ENCODE peak calls at places on chromosomes 16 and 17, in six cellular contexts. S is fibroblast of the aortic adventitia; Y is left lung; M is stimulated activated CD8-positive, alpha-beta memory T cell treated with anti-CD3 and anti-CD28 coated beads, Interleukin-4, amount 100 ng/mL, for 24 hours; L is aorta; U is HTR-8/SVneo. R is an unnamed sample.

GRCh38 chr17:67390006-67390645 is 13.0 kb downstream of the PITPNC1 start:
- DNase-seq in S (peak), Y (no peak), M (no peak), L (no peak), U (no peak), R (no peak)

GRCh38 chr16:57239089-57239488 is 6.0 kb upstream of the ARL2BP start:
- DNase-seq in S (no peak), Y (no peak), M (no peak), L (no peak), U (no peak), R (no peak)

GRCh38 chr16:2691491-2692248 is 9.3 kb downstream of the KCTD5 start:
- DNase-seq in S (no peak), Y (no peak), M (no peak), L (no peak), U (no peak), R (no peak)

GRCh38 chr16:58280846-58281301 is 14.0 kb downstream of the PRSS54 start:
- DNase-seq in S (no peak), Y (no peak), M (no peak), L (no peak), U (peak), R (no peak)

GRCh38 chr17:39793473-39793872 is 55.7 kb downstream of the GRB7 start:
- DNase-seq in S (no peak), Y (no peak), M (no peak), L (no peak), U (no peak), R (no peak)

GRCh38 chr16:55021595-55022475 is 91.2 kb downstream of the IRX5 start:
- DNase-seq in S (peak), Y (no peak), M (no peak), L (no peak), U (no peak), R (peak)

GRCh38 chr16:13397126-13397525 is 495.7 kb downstream of the SHISA9 start:
- DNase-seq in S (no peak), Y (no peak), M (no peak), L (no peak), U (no peak), R (no peak)

GRCh38 chr17:55341432-55341831 is 76.7 kb downstream of the HLF start:
- DNase-seq in S (peak), Y (no peak), M (no peak), L (no peak), U (no peak), R (peak)

GRCh38 chr16:68276223-68276622 is 11.9 kb downstream of the SLC7A6 start:
- DNase-seq in S (no peak), Y (no peak), M (no peak), L (no peak), U (no peak), R (no peak)

GRCh38 chr17:75130632-75131277 is 787 bp downstream of the NT5C start:
- DNase-seq in S (peak), Y (peak), M (peak), L (peak), U (peak), R (peak)

GRCh38 chr16:56923481-56923880 is 8.5 kb upstream of the HERPUD1 start:
- DNase-seq in S (peak), Y (no peak), M (no peak), L (no peak), U (no peak), R (peak)

GRCh38 chr17:73341350-73342056 is 29.7 kb upstream of the CDC42EP4 start:
- DNase-seq in S (no peak), Y (no peak), M (no peak), L (no peak), U (no peak), R (no peak)

GRCh38 chr17:32264140-32264799 is 1.4 kb upstream of the RHBDL3 start:
- DNase-seq in S (no peak), Y (no peak), M (no peak), L (no peak), U (no peak), R (no peak)

R was measured in fibroblast of mammary gland.